ENCODE peak calls at places on chromosome 20, in five cellular contexts. M is GM12865; V is nucleus accumbens; E is activated T-cell treated with anti-CD3 and anti-CD28 coated beads, Interleukin-2, amount 50 U/mL, for 72 hours; J is fibroblast of lung. R is an unnamed sample.

GRCh38 chr20:35644806-35645205 is 19.9 kb downstream of the CPNE1 start:
- DNase-seq in M (no peak), V (no peak), E (no peak), J (no peak), R (no peak)

GRCh38 chr20:57560554-57561355 is at the start of gene PCK1:
- DNase-seq in M (no peak), V (no peak), E (no peak), J (no peak), R (no peak)

GRCh38 chr20:10061641-10062040 is 26.9 kb downstream of the ANKEF1 start:
- DNase-seq in M (no peak), V (no peak), E (no peak), J (no peak), R (no peak)

GRCh38 chr20:48282591-48283228 is 497.4 kb upstream of the SULF2 start:
- DNase-seq in M (peak), V (no peak), E (no peak), J (no peak), R (no peak)

GRCh38 chr20:10318625-10319024 is 100.0 kb downstream of the SNAP25 start:
- DNase-seq in M (no peak), V (no peak), E (no peak), J (no peak), R (no peak)

GRCh38 chr20:21564127-21564773 is 50.4 kb upstream of the NKX2-2 start:
- DNase-seq in M (no peak), V (no peak), E (no peak), J (no peak), R (no peak)

GRCh38 chr20:14745830-14746229 is 408.4 kb upstream of the FLRT3 start:
- DNase-seq in M (no peak), V (no peak), E (no peak), J (no peak), R (no peak)

GRCh38 chr20:50330504-50331313 is 140.1 kb downstream of the CEBPB start:
- DNase-seq in M (no peak), V (no peak), E (no peak), J (peak), R (no peak)

GRCh38 chr20:33568378-33569289 is 78.7 kb downstream of the CBFA2T2 start:
- DNase-seq in M (no peak), V (peak), E (no peak), J (no peak), R (peak)

GRCh38 chr20:20666359-20666758 is 46.1 kb downstream of the RALGAPA2 start:
- DNase-seq in M (no peak), V (no peak), E (no peak), J (no peak), R (no peak)

GRCh38 chr20:33803921-33804337 is 7.2 kb upstream of the CHMP4B start:
- DNase-seq in M (no peak), V (no peak), E (no peak), J (peak), R (no peak)

GRCh38 chr20:57053067-57053466 is 213.4 kb downstream of the BMP7 start:
- DNase-seq in M (no peak), V (no peak), E (no peak), J (no peak), R (no peak)

GRCh38 chr20:21101453-21102251 is 4.5 kb downstream of the LINC00237 start:
- DNase-seq in M (peak), V (no peak), E (peak), J (no peak), R (peak)

GRCh38 chr20:6705920-6706500 is 61.5 kb upstream of the BMP2 start:
- DNase-seq in M (no peak), V (no peak), E (no peak), J (no peak), R (no peak)

GRCh38 chr20:59207742-59208357 is 44.2 kb downstream of the ZNF831 start:
- DNase-seq in M (peak), V (peak), E (peak), J (no peak), R (peak)

GRCh38 chr20:22556565-22557056 is 27.8 kb downstream of the FOXA2 start:
- DNase-seq in M (no peak), V (no peak), E (no peak), J (no peak), R (no peak)

GRCh38 chr20:21237956-21238355 is 65.2 kb upstream of the XRN2 start:
- DNase-seq in M (no peak), V (no peak), E (no peak), J (peak), R (no peak)

GRCh38 chr20:47524385-47524784 is 22.7 kb downstream of the NCOA3 start:
- DNase-seq in M (no peak), V (no peak), E (no peak), J (no peak), R (no peak)

GRCh38 chr20:49132995-49133451 is 55.1 kb downstream of the STAU1 start:
- DNase-seq in M (peak), V (no peak), E (no peak), J (peak), R (peak)

GRCh38 chr20:40797425-40797824 is 108.4 kb upstream of the MAFB start:
- DNase-seq in M (peak), V (no peak), E (no peak), J (peak), R (peak)

GRCh38 chr20:62425281-62426058 is 1.9 kb downstream of the RBBP8NL start:
- DNase-seq in M (no peak), V (no peak), E (no peak), J (no peak), R (no peak)

GRCh38 chr20:31967830-31968249 is at the start of gene XKR7:
- DNase-seq in M (no peak), V (no peak), E (peak), J (no peak), R (peak)

GRCh38 chr20:18585134-18585533 is 2.7 kb upstream of the DTD1 start:
- DNase-seq in M (no peak), V (no peak), E (no peak), J (peak), R (no peak)

GRCh38 chr20:33653218-33653899 is 8.8 kb upstream of the C20orf144 start:
- DNase-seq in M (peak), V (peak), E (peak), J (peak), R (peak)

GRCh38 chr20:10672579-10673127 is 1.1 kb downstream of the JAG1 start:
- DNase-seq in M (peak), V (peak), E (peak), J (peak), R (peak)

GRCh38 chr20:23147964-23148720 is 62.0 kb upstream of the CD93 start:
- DNase-seq in M (peak), V (no peak), E (peak), J (peak), R (peak)

GRCh38 chr20:38272961-38273360 is 12.4 kb upstream of the KIAA1755 start:
- DNase-seq in M (no peak), V (no peak), E (no peak), J (peak), R (no peak)

GRCh38 chr20:47304287-47304686 is 52.2 kb downstream of the ZMYND8 start:
- DNase-seq in M (no peak), V (no peak), E (no peak), J (no peak), R (no peak)

GRCh38 chr20:36097331-36097730 is 57.2 kb upstream of the EPB41L1 start:
- DNase-seq in M (no peak), V (no peak), E (no peak), J (peak), R (no peak)

GRCh38 chr20:38550274-38550673 is 30.7 kb upstream of the ADIG start:
- DNase-seq in M (peak), V (no peak), E (no peak), J (no peak), R (no peak)

GRCh38 chr20:4613184-4613583 is 108.5 kb upstream of the PRND start:
- DNase-seq in M (no peak), V (no peak), E (no peak), J (peak), R (no peak)

GRCh38 chr20:21103582-21104465 is 2.3 kb downstream of the LINC00237 start:
- DNase-seq in M (no peak), V (no peak), E (peak), J (no peak), R (peak)

GRCh38 chr20:13492001-13492480 is 146.7 kb downstream of the TASP1 start:
- DNase-seq in M (no peak), V (no peak), E (no peak), J (peak), R (no peak)

GRCh38 chr20:1383621-1384404 is 9.0 kb downstream of the FKBP1A start:
- DNase-seq in M (no peak), V (no peak), E (no peak), J (no peak), R (no peak)